ENCODE peak calls at places on chromosomes 3 and 15, in eight cellular contexts. H is hepatic stellate cell; L is SW 1271; K is astrocyte of the spinal cord; W is mammary epithelial cell; E is A549; N is effector memory CD8-positive, alpha-beta T cell; G is fibroblast of mammary gland. X is an unnamed sample.

GRCh38 chr15:55897560-55898336 is 95.7 kb downstream of the NEDD4 start:
- DNase-seq in H (peak; percentile 49), L (peak; percentile 60), K (peak; percentile 52), W (peak; percentile 79), E (peak; percentile 91), N (no peak), G (peak; percentile 62), X (peak; percentile 74)

GRCh38 chr3:58464875-58465274 is 27.0 kb upstream of the KCTD6 start:
- DNase-seq in H (no peak), L (no peak), K (no peak), W (no peak), E (no peak), N (no peak), G (no peak), X (no peak)

GRCh38 chr3:54882114-54882833 is 45.6 kb downstream of the LRTM1 start:
- DNase-seq in H (peak; percentile 48), L (no peak), K (peak; percentile 97), W (peak; percentile 82), E (peak; percentile 60), N (no peak), G (peak; percentile 98), X (no peak)

GRCh38 chr15:98884894-98885293 is 122.7 kb downstream of the PGPEP1L start:
- DNase-seq in H (no peak), L (no peak), K (no peak), W (no peak), E (no peak), N (no peak), G (no peak), X (no peak)

GRCh38 chr15:47484119-47484518 is 233.2 kb upstream of the SEMA6D start:
- DNase-seq in H (no peak), L (no peak), K (peak; percentile 17), W (no peak), E (no peak), N (no peak), G (no peak), X (peak; percentile 15)

GRCh38 chr3:55873523-55874254 is 386.6 kb upstream of the WNT5A start:
- DNase-seq in H (no peak), L (no peak), K (peak; percentile 51), W (no peak), E (peak; percentile 76), N (no peak), G (no peak), X (peak; percentile 77)

GRCh38 chr3:47028667-47029066 is 49.2 kb downstream of the NBEAL2 start:
- DNase-seq in H (no peak), L (no peak), K (no peak), W (no peak), E (no peak), N (no peak), G (no peak), X (no peak)

GRCh38 chr3:40170395-40170794 is 139.1 kb upstream of the EIF1B start:
- DNase-seq in H (no peak), L (no peak), K (no peak), W (no peak), E (no peak), N (no peak), G (no peak), X (no peak)

GRCh38 chr15:69480932-69481331 is 28.3 kb downstream of the RPLP1 start:
- DNase-seq in H (no peak), L (no peak), K (no peak), W (no peak), E (no peak), N (no peak), G (no peak), X (peak; percentile 73)

GRCh38 chr3:29694783-29695182 is 413.9 kb downstream of the RBMS3 start:
- DNase-seq in H (peak; percentile 66), L (peak; percentile 89), K (peak; percentile 92), W (peak; percentile 80), E (peak; percentile 88), N (no peak), G (peak; percentile 95), X (peak; percentile 92)